ENCODE peak calls at places on chromosomes 1 and 21, in five cellular contexts. M is lower lobe of right lung, Y is fibroblast of lung, W is heart left ventricle, C is Peyer's patch. J is an unnamed sample. For H3K4me1 and H3K27me3, the result is how much of the 10 kb centered on the place peaks cover.

GRCh38 chr1:222301653-222302052 is 246.3 kb downstream of the HHIPL2 start:
- DNase-seq in W (no peak), M (no peak), C (no peak), Y (no peak), J (no peak)

GRCh38 chr1:169928438-169929209 is 34.9 kb upstream of the SCYL3 start:
- DNase-seq in Y (peak), M (no peak), W (no peak), C (no peak), J (no peak)

GRCh38 chr1:168138134-168138533 is 1.4 kb upstream of the GPR161 start:
- DNase-seq in Y (peak), W (no peak), C (no peak), M (no peak), J (no peak)

GRCh38 chr1:62508187-62508758 is 71.4 kb downstream of the USP1 start:
- DNase-seq in C (no peak), Y (peak), M (no peak), W (no peak), J (no peak)

GRCh38 chr1:50416553-50417453 is 6.4 kb downstream of the DMRTA2 start:
- DNase-seq in C (no peak), W (no peak), Y (no peak), M (no peak), J (no peak)

GRCh38 chr1:65209005-65209885 is 61.2 kb downstream of the AK4 start:
- DNase-seq in C (no peak), Y (peak), M (no peak), W (no peak), J (peak)

GRCh38 chr1:230286166-230286889 is 139.8 kb downstream of the PGBD5 start:
- DNase-seq in Y (no peak), M (peak), C (no peak), W (no peak), J (no peak)

GRCh38 chr1:79224537-79224936 is 218.0 kb upstream of the ADGRL4 start:
- DNase-seq in C (no peak), Y (no peak), M (no peak), W (no peak), J (no peak)

GRCh38 chr1:224300346-224300745 is 29.6 kb downstream of the NVL start:
- DNase-seq in M (no peak), Y (peak), C (no peak), W (no peak), J (no peak)

GRCh38 chr1:217109928-217110327 is 386.7 kb upstream of the ESRRG start:
- DNase-seq in C (no peak), M (no peak), Y (no peak), W (no peak), J (no peak)

GRCh38 chr1:93692983-93693591 is 11.4 kb upstream of the BCAR3 start:
- DNase-seq in Y (peak), M (no peak), W (no peak), C (no peak), J (no peak)

GRCh38 chr21:40841524-40842196 is 5.3 kb downstream of the DSCAM start:
- DNase-seq in W (peak), C (no peak), Y (peak), M (peak), J (no peak)

GRCh38 chr1:157198619-157199420 is 60.6 kb upstream of the ETV3 start:
- DNase-seq in C (no peak), Y (no peak), M (peak), W (no peak), J (no peak)

GRCh38 chr1:162056043-162056442 is 13.4 kb upstream of the NOS1AP start:
- DNase-seq in W (peak), C (peak), Y (peak), M (peak), J (peak)

GRCh38 chr21:14114251-14114650 is 96.5 kb downstream of the LIPI start:
- DNase-seq in M (no peak), W (no peak), C (no peak), Y (no peak), J (no peak)

GRCh38 chr21:29192999-29193563 is 62.6 kb downstream of the MAP3K7CL start:
- DNase-seq in Y (no peak), M (no peak), W (peak), C (no peak), J (no peak)

GRCh38 chr1:54227091-54227602 is 27.2 kb downstream of the MRPL37 start:
- DNase-seq in C (no peak), W (no peak), Y (peak), M (no peak), J (no peak)

GRCh38 chr1:24545673-24546072 is 10.2 kb upstream of the NCMAP start:
- DNase-seq in C (no peak), W (no peak), Y (no peak), M (no peak), J (no peak)

GRCh38 chr1:214439352-214440119 is 111.9 kb downstream of the PTPN14 start:
- DNase-seq in Y (peak), M (no peak), W (no peak), C (no peak), J (peak)

GRCh38 chr1:24562625-24563024 is 6.7 kb downstream of the NCMAP start:
- DNase-seq in M (no peak), C (no peak), W (no peak), Y (no peak), J (peak)

GRCh38 chr21:33058468-33059318 is 11.2 kb upstream of the OLIG1 start:
- DNase-seq in Y (no peak), C (no peak), M (no peak), W (peak), J (no peak)

GRCh38 chr21:45326169-45326833 is 38.6 kb upstream of the POFUT2 start:
- DNase-seq in M (peak), Y (no peak), W (no peak), C (peak), J (no peak)

GRCh38 chr1:31354266-31354665 is 18.6 kb downstream of the FABP3 start:
- DNase-seq in W (no peak), Y (peak), M (no peak), C (no peak), J (no peak)

GRCh38 chr1:31745898-31746668 is 18.1 kb downstream of the ADGRB2 start:
- DNase-seq in M (no peak), C (no peak), W (no peak), Y (no peak), J (no peak)

DNA sequence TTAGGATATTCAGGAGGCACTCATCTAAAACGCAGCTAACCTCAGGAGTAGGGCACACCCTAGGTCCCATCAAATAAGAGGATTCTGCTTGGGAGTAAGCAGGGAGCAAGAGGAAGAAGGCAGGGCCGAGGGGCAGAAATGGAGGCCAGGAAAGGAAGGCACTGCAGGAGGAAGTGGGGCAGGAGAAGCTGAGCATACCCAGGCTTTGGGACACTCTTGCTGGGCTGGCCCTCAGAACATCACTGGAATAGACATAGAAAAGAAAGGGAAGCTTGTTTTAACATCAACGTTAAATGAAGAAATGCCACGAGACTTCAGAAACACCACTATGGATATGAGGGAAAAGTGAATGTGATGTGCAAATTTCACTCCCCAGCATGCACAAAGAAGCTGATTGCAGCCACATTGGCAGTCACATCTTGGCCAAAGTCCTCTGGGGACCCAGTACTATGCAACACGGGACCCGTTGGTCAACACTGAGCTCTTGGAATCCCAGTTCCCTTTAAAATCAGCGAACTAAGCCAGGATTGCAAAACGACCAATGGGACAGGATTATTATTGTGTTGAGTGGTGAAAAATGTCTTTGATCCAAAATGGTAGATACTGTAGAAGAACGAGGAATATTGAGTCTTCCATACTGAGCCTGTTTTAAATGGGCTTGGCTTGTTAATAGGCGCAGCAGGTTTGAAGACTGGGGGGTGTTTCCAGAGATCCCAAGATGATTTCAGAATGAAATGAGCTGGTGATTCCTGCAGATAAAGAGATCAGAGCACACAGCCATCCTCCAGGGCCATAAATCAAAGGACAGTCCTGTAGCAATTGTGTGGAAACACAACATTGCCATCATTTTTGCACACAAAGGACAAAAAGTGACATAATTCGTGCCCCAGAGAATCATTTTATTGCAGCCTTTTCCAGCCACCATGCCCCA is 152.4 kb downstream of the TOMM20 start:
- DNase-seq in Y (no peak), M (peak), C (no peak), W (no peak), J (no peak)
- H3K4me1 ChIP-seq in Y (under half), M (half or more), C (under half), W (half or more), J (half or more)

GRCh38 chr1:155105604-155106011 is 22.1 kb upstream of the EFNA1 start:
- DNase-seq in Y (no peak), M (peak), C (no peak), W (no peak), J (peak)
- H3K27ac ChIP-seq in Y (no peak), M (peak), C (peak), W (no peak), J (peak)

GRCh38 chr1:30343562-30343961 is 379.8 kb downstream of the MATN1 start:
- DNase-seq in C (no peak), M (no peak), W (no peak), Y (no peak), J (no peak)
- H3K27me3 ChIP-seq in C (under half), M (under half), W (under half), Y (under half), J (half or more)

GRCh38 chr21:15752763-15753407 is 23.1 kb downstream of the USP25 start:
- DNase-seq in M (no peak), Y (no peak), C (no peak), W (no peak), J (no peak)
- H3K4me1 ChIP-seq in M (half or more), Y (under half), C (under half), W (half or more), J (half or more)

GRCh38 chr1:218303176-218303575 is 18.1 kb downstream of the RRP15 start:
- DNase-seq in Y (no peak), M (no peak), W (no peak), C (no peak), J (no peak)

GRCh38 chr1:218298398-218298797 is 13.3 kb downstream of the RRP15 start:
- DNase-seq in Y (no peak), W (no peak), C (no peak), M (no peak), J (no peak)

GRCh38 chr1:218299416-218299815 is 14.3 kb downstream of the RRP15 start:
- DNase-seq in C (no peak), M (no peak), Y (peak), W (no peak), J (no peak)

GRCh38 chr1:218302155-218302554 is 17.1 kb downstream of the RRP15 start:
- DNase-seq in Y (no peak), W (no peak), M (no peak), C (no peak), J (no peak)

GRCh38 chr1:218301217-218301616 is 16.1 kb downstream of the RRP15 start:
- DNase-seq in M (no peak), W (no peak), C (no peak), Y (no peak), J (no peak)
- H3K27ac ChIP-seq in M (no peak), W (no peak), C (no peak), Y (no peak), J (no peak)

GRCh38 chr1:11450310-11450709 is 28.6 kb upstream of the DISP3 start:
- DNase-seq in M (no peak), Y (no peak), W (no peak), C (no peak), J (no peak)
- H3K27me3 ChIP-seq in M (under half), Y (under half), W (under half), C (under half), J (under half)

J was measured in transverse colon.